ENCODE peak calls at places on chromosomes 12 and 14, in five cellular contexts. G is BJ, W is choroid plexus epithelial cell, F is heart right ventricle, Z is OCI-LY7. X is an unnamed sample.

GRCh38 chr12:52210186-52210924 is 18.5 kb upstream of the KRT80 start:
- DNase-seq in W (peak), G (no peak), F (no peak), Z (no peak), X (no peak)

GRCh38 chr12:79381246-79382208 is 309.2 kb downstream of the PAWR start:
- DNase-seq in Z (no peak), W (no peak), F (no peak), G (no peak), X (no peak)

GRCh38 chr14:44649056-44649455 is 142.0 kb upstream of the FSCB start:
- DNase-seq in Z (no peak), W (no peak), F (no peak), G (no peak), X (no peak)

GRCh38 chr14:61106627-61107147 is 125.6 kb downstream of the SLC38A6 start:
- DNase-seq in F (no peak), Z (peak), W (no peak), G (no peak), X (no peak)

GRCh38 chr12:31959701-31960391 is 631 bp downstream of the RESF1 start:
- DNase-seq in Z (peak), W (peak), G (no peak), F (peak), X (peak)

GRCh38 chr14:52458721-52459085 is 93.6 kb downstream of the TXNDC16 start:
- DNase-seq in Z (no peak), F (no peak), W (peak), G (no peak), X (no peak)

GRCh38 chr12:29516431-29516875 is 19.0 kb upstream of the OVCH1 start:
- DNase-seq in F (no peak), Z (no peak), W (peak), G (peak), X (no peak)

GRCh38 chr12:109111775-109112491 is 4.5 kb upstream of the ACACB start:
- DNase-seq in W (peak), G (no peak), F (peak), Z (peak), X (peak)

GRCh38 chr12:45336762-45337596 is 121.1 kb downstream of the ANO6 start:
- DNase-seq in F (no peak), Z (no peak), W (peak), G (peak), X (no peak)

GRCh38 chr12:119202544-119202943 is 23.8 kb downstream of the HSPB8 start:
- DNase-seq in W (no peak), G (no peak), F (no peak), Z (no peak), X (no peak)

GRCh38 chr14:30210630-30211029 is 283.0 kb upstream of the PRKD1 start:
- DNase-seq in Z (no peak), W (no peak), F (no peak), G (no peak), X (no peak)

GRCh38 chr12:51128905-51129304 is 44.0 kb downstream of the TFCP2 start:
- DNase-seq in W (peak), G (no peak), F (no peak), Z (no peak), X (no peak)

GRCh38 chr12:54495327-54495726 is 2.2 kb upstream of the NCKAP1L start:
- DNase-seq in F (no peak), G (no peak), W (no peak), Z (no peak), X (no peak)

GRCh38 chr14:38339704-38340103 is 83.8 kb upstream of the CLEC14A start:
- DNase-seq in F (no peak), W (peak), Z (no peak), G (peak), X (no peak)

GRCh38 chr14:96280104-96280503 is 24.1 kb downstream of the BDKRB1 start:
- DNase-seq in G (no peak), F (no peak), W (no peak), Z (no peak), X (no peak)

GRCh38 chr14:96279564-96279963 is 23.6 kb downstream of the BDKRB1 start:
- DNase-seq in Z (no peak), W (peak), G (no peak), F (no peak), X (no peak)

GRCh38 chr14:96284008-96284407 is 28.0 kb downstream of the BDKRB1 start:
- DNase-seq in G (no peak), F (no peak), W (no peak), Z (no peak), X (no peak)

GRCh38 chr14:96284430-96284829 is 28.4 kb downstream of the BDKRB1 start:
- DNase-seq in Z (no peak), W (no peak), F (no peak), G (no peak), X (no peak)

GRCh38 chr14:96281486-96281885 is 25.5 kb downstream of the BDKRB1 start:
- DNase-seq in G (no peak), Z (no peak), W (no peak), F (no peak), X (no peak)
- TF ChIP-seq CTCF in G (no peak), Z (no peak), W (no peak), F (no peak), X (no peak)

GRCh38 chr14:98714604-98715003 is 557.4 kb downstream of the BCL11B start:
- DNase-seq in W (no peak), G (no peak), F (no peak), Z (no peak), X (no peak)

GRCh38 chr14:98711453-98711852 is 560.5 kb downstream of the BCL11B start:
- DNase-seq in F (no peak), G (no peak), W (no peak), Z (no peak), X (peak)

DNA sequence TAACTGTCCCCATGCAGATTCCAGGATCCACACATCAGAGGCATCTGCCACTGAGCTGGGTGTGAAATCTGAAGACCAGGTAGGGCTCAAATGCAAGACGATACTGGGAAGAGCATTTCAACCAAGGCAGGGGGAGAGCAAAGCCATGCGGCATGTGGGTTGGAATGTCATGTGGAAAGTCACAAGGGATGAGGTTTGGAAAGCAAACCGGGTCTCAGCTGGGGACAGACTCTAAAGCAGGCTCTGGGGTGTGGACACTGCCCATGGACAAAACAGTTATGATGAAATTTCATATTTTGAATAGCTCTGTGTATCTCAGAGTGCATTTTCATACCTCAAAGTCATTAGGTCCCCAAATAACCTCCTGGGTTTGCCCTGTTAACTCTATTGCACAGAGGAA is 556.9 kb downstream of the BCL11B start:
- DNase-seq in W (no peak), G (no peak), F (no peak), Z (no peak), X (no peak)
- TF ChIP-seq CTCF in W (no peak), G (no peak), F (no peak), Z (no peak), X (no peak)

DNA sequence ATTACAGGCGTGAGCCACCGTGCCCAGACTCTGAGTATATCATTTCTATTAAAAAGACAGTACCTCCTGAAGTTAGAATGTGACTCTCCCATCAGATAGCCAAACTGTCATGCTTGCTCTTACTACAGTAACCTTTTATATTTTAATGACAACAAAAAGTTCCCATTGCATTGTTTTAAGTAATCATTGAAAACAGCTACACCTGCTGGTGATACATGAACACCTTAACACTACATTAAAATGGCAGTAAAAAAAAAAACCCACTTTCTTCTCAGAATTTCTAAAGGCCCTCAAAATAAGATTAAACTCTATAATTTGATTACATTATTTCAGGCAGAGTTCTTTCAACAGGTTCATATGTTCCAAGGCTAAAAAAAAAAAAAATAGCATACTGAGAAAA is 76.7 kb downstream of the SH2B3 start:
- DNase-seq in F (no peak), Z (peak), W (peak), G (no peak), X (no peak)
- TF ChIP-seq CTCF in F (peak), Z (peak), W (peak), G (peak), X (no peak)

GRCh38 chr12:107317751-107318553 is 224.6 kb upstream of the CRY1 start:
- DNase-seq in Z (no peak), W (peak), F (peak), G (peak), X (peak)
- TF ChIP-seq CTCF in Z (no peak), W (peak), F (peak), G (peak), X (peak)

GRCh38 chr14:69543341-69544249 is 31.1 kb downstream of the CCDC177 start:
- DNase-seq in W (peak), F (no peak), Z (peak), G (no peak), X (peak)

GRCh38 chr14:69542311-69542710 is 32.4 kb downstream of the CCDC177 start:
- DNase-seq in Z (no peak), F (no peak), G (no peak), W (no peak), X (no peak)

GRCh38 chr14:69553221-69553620 is 21.4 kb downstream of the CCDC177 start:
- DNase-seq in G (no peak), F (no peak), Z (no peak), W (peak), X (no peak)

GRCh38 chr14:69548566-69548965 is 26.1 kb downstream of the CCDC177 start:
- DNase-seq in F (no peak), W (no peak), G (no peak), Z (no peak), X (no peak)

GRCh38 chr14:69547701-69548348 is 26.8 kb downstream of the CCDC177 start:
- DNase-seq in F (no peak), W (peak), G (no peak), Z (no peak), X (peak)
- TF ChIP-seq CTCF in F (peak), W (peak), G (peak), Z (peak), X (peak)

GRCh38 chr14:102565331-102565887 is 27.0 kb upstream of the RCOR1 start:
- DNase-seq in W (no peak), F (no peak), Z (peak), G (no peak), X (no peak)
- TF ChIP-seq CTCF in W (no peak), F (no peak), Z (no peak), G (no peak), X (no peak)

GRCh38 chr12:57133013-57133569 is 4.8 kb downstream of the LRP1 start:
- DNase-seq in W (peak), Z (no peak), G (no peak), F (no peak), X (no peak)

GRCh38 chr12:57135939-57136338 is 7.7 kb downstream of the LRP1 start:
- DNase-seq in F (peak), G (no peak), W (no peak), Z (no peak), X (no peak)

GRCh38 chr12:57134949-57135348 is 6.7 kb downstream of the LRP1 start:
- DNase-seq in Z (no peak), F (no peak), W (no peak), G (no peak), X (no peak)

GRCh38 chr12:57133916-57134315 is 5.6 kb downstream of the LRP1 start:
- DNase-seq in W (no peak), G (no peak), F (peak), Z (no peak), X (no peak)

DNA sequence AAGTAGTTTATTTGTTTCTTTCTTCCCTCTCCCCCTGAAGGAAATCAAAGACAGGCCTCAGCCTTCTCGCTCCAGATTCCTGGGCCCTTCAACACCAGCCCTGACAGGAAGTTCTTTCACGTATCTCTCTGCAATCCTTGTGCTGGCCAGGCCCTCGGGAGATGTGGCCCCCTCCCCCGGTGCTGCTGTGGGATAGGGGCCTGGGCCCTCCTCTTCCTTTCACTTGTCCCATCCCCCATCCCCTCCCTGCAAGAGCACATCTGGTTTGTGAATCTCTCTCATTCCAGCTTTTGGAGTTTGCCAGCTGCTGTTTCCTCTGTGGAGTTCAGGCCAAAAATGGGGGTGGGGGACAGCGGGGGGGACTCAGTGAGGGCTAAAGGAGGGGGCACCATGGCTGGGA is 7.2 kb downstream of the LRP1 start:
- DNase-seq in G (no peak), Z (no peak), F (peak), W (peak), X (no peak)
- TF ChIP-seq CTCF in G (no peak), Z (no peak), F (no peak), W (no peak), X (no peak)